ENCODE peak calls at places on chromosomes 13 and 19, in six cellular contexts. P, X, Q, K, M and W are unnamed samples.

GRCh38 chr19:40801449-40802299 is 2.7 kb downstream of the EGLN2 start:
- DNase-seq in K (no peak), P (no peak), Q (no peak), M (no peak), X (no peak), W (no peak)

GRCh38 chr13:29081036-29081435 is 260.9 kb downstream of the MTUS2 start:
- DNase-seq in Q (no peak), X (no peak), M (peak), P (no peak), K (no peak), W (peak)

GRCh38 chr19:33266971-33267484 is 35.3 kb downstream of the CEBPA start:
- DNase-seq in P (no peak), Q (no peak), M (no peak), X (no peak), K (no peak), W (peak)

GRCh38 chr13:29587645-29588044 is 7.8 kb downstream of the SLC7A1 start:
- DNase-seq in K (no peak), M (no peak), Q (no peak), X (no peak), P (no peak), W (no peak)

GRCh38 chr19:43504426-43505185 is at the start of gene PHLDB3:
- DNase-seq in X (peak), Q (no peak), K (peak), M (no peak), P (peak), W (no peak)

GRCh38 chr13:92265408-92265807 is 867.0 kb downstream of the GPC5 start:
- DNase-seq in K (no peak), Q (no peak), M (no peak), X (no peak), P (no peak), W (no peak)

GRCh38 chr19:49073514-49074378 is 1.2 kb upstream of the KCNA7 start:
- DNase-seq in Q (peak), M (no peak), X (peak), K (peak), P (peak), W (no peak)

GRCh38 chr19:38326591-38326990 is 6.9 kb downstream of the KCNK6 start:
- DNase-seq in Q (no peak), P (no peak), K (no peak), M (no peak), X (no peak), W (no peak)

GRCh38 chr13:101398191-101398590 is 18.1 kb downstream of the NALCN start:
- DNase-seq in Q (no peak), X (no peak), M (no peak), P (no peak), K (no peak), W (no peak)

GRCh38 chr13:110107568-110108347 is 199.2 kb downstream of the COL4A1 start:
- DNase-seq in M (no peak), X (no peak), K (no peak), P (peak), Q (peak), W (no peak)

GRCh38 chr13:100550433-100550832 is 38.2 kb downstream of the GGACT start:
- DNase-seq in P (no peak), M (no peak), Q (peak), X (no peak), K (no peak), W (no peak)

GRCh38 chr19:49642488-49643035 is 553 bp downstream of the SCAF1 start:
- DNase-seq in K (no peak), Q (no peak), M (no peak), X (no peak), P (peak), W (no peak)

GRCh38 chr19:5406816-5407215 is 48.4 kb upstream of the ZNRF4 start:
- DNase-seq in K (no peak), P (no peak), Q (no peak), M (no peak), X (no peak), W (no peak)

GRCh38 chr13:54536112-54536511 is 1507.5 kb downstream of the OLFM4 start:
- DNase-seq in K (no peak), M (no peak), P (peak), X (no peak), Q (no peak), W (no peak)

GRCh38 chr13:95834134-95834765 is 157.3 kb downstream of the DNAJC3 start:
- DNase-seq in M (peak), Q (peak), P (peak), X (peak), K (peak), W (peak)

GRCh38 chr13:95480131-95480545 is 72.4 kb upstream of the CLDN10 start:
- DNase-seq in K (no peak), M (peak), X (no peak), P (no peak), Q (no peak), W (peak)

DNA sequence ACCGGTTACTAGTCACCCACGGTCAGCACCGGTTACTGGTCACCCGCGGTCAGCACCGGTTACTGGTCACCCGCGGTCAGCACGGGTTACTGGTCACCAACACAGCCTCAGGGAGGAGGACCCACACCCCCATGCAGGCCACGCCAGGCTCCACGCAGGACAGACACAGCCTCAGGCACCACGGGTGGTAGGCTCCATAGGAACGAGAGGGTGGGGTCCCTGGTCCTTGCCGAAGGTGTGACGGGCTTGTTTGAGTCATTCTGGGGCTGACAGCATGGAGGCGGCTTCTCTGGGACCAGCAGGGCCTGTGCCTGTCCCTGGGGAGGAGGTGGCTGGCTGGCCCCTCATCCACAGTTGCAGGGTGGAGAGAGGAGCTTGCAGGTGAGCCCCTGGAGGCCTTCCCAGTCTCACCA is 122.8 kb upstream of the SOX1 start:
- DNase-seq in Q (peak), X (no peak), M (no peak), K (no peak), P (no peak), W (no peak)
- TF ChIP-seq GABPA in Q (no peak), X (no peak), M (no peak), K (no peak), P (no peak), W (no peak)

GRCh38 chr19:18996796-18997394 is 36.4 kb downstream of the SUGP2 start:
- DNase-seq in Q (no peak), M (no peak), P (no peak), K (no peak), X (no peak), W (no peak)

GRCh38 chr19:18996351-18996750 is 37.0 kb downstream of the SUGP2 start:
- DNase-seq in P (no peak), K (no peak), M (no peak), Q (no peak), X (no peak), W (no peak)

GRCh38 chr19:18998276-18998675 is 35.0 kb downstream of the SUGP2 start:
- DNase-seq in Q (no peak), X (no peak), M (no peak), K (no peak), P (no peak), W (no peak)

GRCh38 chr19:18992696-18993095 is 40.6 kb downstream of the SUGP2 start:
- DNase-seq in X (no peak), M (no peak), K (no peak), Q (no peak), P (no peak), W (no peak)

DNA sequence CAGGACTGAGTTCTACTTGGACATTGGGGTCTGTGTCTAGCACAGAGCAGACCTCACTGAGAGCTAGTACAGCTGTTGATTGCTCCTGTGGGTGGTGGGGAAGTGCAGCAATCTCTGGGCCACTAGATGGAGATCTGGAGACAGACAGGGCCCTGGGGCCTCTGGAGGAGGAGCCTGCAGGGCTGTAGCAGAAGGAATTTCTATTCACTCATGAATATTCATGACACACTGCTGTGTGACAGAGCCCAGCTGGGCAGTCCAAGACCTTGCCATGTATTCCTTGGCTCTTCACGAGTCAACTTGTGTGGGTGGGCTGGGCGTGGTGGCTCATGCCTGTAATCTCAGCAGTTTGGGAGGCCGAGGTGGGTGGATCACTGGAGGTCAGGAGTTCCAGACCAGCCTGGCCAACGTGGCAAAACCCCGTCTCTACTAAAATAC is 37.5 kb downstream of the SUGP2 start:
- DNase-seq in Q (peak), M (no peak), K (peak), X (peak), P (peak), W (peak)
- H3K27ac ChIP-seq in Q (no peak), M (no peak), K (no peak), X (no peak), P (no peak), W (no peak)

GRCh38 chr19:18591735-18592385 is 3.3 kb downstream of the REX1BD start:
- DNase-seq in P (peak), X (no peak), K (no peak), Q (no peak), M (no peak), W (no peak)

GRCh38 chr19:18589380-18590272 is 1.0 kb downstream of the REX1BD start:
- DNase-seq in P (peak), K (peak), X (peak), Q (peak), M (no peak), W (peak)

GRCh38 chr19:18587962-18588610 is 512 bp upstream of the REX1BD start:
- DNase-seq in M (no peak), P (no peak), K (no peak), X (peak), Q (no peak), W (no peak)

GRCh38 chr19:18588611-18589379 is at the start of gene REX1BD:
- DNase-seq in X (peak), Q (peak), P (peak), M (peak), K (peak), W (peak)

GRCh38 chr19:18590273-18591272 is 2.0 kb downstream of the REX1BD start:
- DNase-seq in P (peak), Q (peak), M (no peak), X (peak), K (peak), W (no peak)
- H3K4me3 ChIP-seq in P (peak), Q (peak), M (no peak), X (no peak), K (peak), W (no peak)

GRCh38 chr13:99031725-99032298 is 53.9 kb upstream of the DOCK9 start:
- DNase-seq in P (no peak), Q (no peak), K (no peak), X (no peak), M (no peak), W (no peak)

GRCh38 chr13:99037756-99038155 is 59.9 kb upstream of the DOCK9 start:
- DNase-seq in M (no peak), Q (no peak), P (no peak), X (no peak), K (no peak), W (no peak)

GRCh38 chr13:99034333-99035085 is 56.6 kb upstream of the DOCK9 start:
- DNase-seq in P (no peak), K (no peak), Q (no peak), X (no peak), M (no peak), W (no peak)

GRCh38 chr13:99033814-99034213 is 56.0 kb upstream of the DOCK9 start:
- DNase-seq in K (no peak), Q (no peak), X (peak), M (no peak), P (peak), W (no peak)

GRCh38 chr13:99035715-99036114 is 57.9 kb upstream of the DOCK9 start:
- DNase-seq in K (no peak), P (no peak), M (no peak), X (no peak), Q (no peak), W (no peak)
- TF ChIP-seq GABPA in K (no peak), P (no peak), M (no peak), X (no peak), Q (no peak), W (no peak)

DNA sequence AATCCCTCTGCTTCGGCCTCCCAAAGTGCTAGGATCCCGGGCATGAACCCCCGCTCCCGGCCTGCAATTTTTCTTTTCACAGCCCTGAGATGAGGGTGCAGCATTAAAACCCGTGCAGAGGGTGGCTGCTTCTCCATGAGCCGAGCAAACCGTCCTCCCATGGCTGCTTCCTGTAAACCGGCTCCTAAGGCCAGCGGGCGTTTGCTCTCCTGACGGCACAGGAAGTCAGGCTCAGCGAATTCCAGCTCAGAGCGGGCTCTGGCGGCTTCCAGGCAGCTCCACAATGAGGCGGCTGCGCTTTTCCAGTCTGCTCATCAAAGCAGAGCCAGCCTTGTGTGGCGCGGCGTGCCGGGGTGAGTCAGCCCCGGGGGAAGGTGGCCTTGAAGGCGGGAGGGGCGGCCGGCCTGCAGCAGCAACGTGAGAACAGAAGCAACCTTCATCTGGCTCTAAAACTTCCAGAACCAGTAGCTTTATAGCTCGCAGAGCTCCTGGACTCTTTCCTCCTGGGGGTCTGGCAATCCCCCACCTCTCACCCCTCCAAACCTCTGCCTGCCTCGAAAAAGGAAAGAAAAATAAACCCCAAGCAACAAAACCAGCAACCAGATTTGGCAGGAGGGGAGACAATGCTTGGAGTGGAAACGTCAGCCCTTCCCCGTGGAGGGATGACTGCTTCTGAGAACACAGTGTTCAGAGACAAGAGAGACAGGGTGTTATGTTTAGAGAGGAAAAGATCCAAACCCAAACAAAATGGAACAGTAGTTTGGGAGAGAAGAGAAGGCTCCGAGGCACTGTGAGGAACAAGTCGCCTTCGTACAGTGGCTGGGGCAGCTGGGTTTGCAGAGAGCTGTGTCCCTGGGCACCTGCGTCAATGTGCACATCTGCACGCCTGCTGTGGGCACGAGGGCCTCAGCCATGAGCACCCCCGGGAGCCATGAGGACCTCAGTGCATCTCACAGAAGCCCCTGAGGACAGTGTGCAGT is 67.8 kb downstream of the GADD45B start:
- DNase-seq in K (peak), Q (peak), X (peak), P (peak), M (no peak), W (peak)
- H3K27ac ChIP-seq in K (peak), Q (peak), X (peak), P (peak), M (peak), W (peak)

GRCh38 chr19:55085923-55086715 is 10.4 kb downstream of the EPS8L1 start:
- DNase-seq in P (peak), M (no peak), K (no peak), X (no peak), Q (peak), W (no peak)

GRCh38 chr19:55083004-55083850 is 7.6 kb downstream of the EPS8L1 start:
- DNase-seq in Q (peak), K (peak), M (no peak), X (no peak), P (no peak), W (no peak)

GRCh38 chr19:55086730-55087541 is 11.3 kb downstream of the EPS8L1 start:
- DNase-seq in K (peak), M (no peak), X (no peak), Q (peak), P (peak), W (no peak)

GRCh38 chr19:55082023-55082851 is 6.6 kb downstream of the EPS8L1 start:
- DNase-seq in P (peak), X (no peak), Q (peak), M (no peak), K (no peak), W (no peak)

DNA sequence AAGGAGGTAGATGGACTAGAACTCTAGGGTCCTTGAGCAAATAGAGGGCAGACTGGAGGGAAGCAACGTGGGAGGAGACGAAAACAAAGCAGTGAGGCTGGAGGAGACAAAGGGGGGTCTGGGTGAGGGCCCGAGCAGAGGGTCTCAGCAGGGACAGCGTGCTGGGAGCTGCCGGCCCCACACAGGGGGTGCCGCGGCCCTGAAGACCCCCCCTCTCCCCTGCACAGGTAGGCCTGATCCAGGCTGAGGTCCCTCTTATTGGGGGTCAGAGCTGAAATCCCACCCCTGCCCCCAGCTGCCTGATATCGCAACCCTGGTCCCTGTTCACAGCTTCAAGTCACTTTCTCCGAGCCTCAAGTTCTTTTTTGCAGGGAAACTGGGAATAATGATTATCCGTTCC is 8.7 kb downstream of the EPS8L1 start:
- DNase-seq in M (no peak), Q (no peak), K (no peak), X (no peak), P (no peak), W (no peak)
- H3K4me3 ChIP-seq in M (no peak), Q (no peak), K (no peak), X (no peak), P (no peak), W (no peak)

DNA sequence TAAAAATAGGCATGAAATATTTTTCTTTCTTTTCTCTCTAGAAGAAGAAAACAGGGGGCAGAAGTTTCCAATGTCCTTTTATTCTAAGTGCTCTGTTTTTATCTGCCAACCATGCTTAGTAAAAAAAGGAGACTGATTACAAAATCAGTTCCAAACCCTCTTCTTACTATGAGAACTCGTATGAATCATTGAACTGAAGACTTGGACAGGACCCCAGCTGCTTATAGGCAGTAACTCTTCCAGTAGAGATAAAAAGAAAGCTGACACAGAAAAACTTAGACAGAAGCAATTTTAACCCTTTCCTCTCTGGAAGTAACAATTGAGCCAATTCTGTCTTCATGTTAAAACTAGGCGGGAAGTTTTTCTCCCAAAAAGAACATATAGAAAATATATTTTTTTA is 24.5 kb upstream of the FREM2 start:
- DNase-seq in P (no peak), X (no peak), Q (no peak), K (no peak), M (no peak), W (no peak)
- TF ChIP-seq GABPA in P (no peak), X (no peak), Q (no peak), K (no peak), M (no peak), W (no peak)

GRCh38 chr19:45637890-45638667 is 1.1 kb downstream of the EML2 start:
- DNase-seq in M (no peak), Q (no peak), K (no peak), P (no peak), X (no peak), W (no peak)

GRCh38 chr19:45640849-45641273 is 1.7 kb upstream of the EML2 start:
- DNase-seq in P (no peak), X (peak), K (peak), M (no peak), Q (peak), W (no peak)

GRCh38 chr19:45636902-45637301 is 2.3 kb downstream of the EML2 start:
- DNase-seq in P (no peak), X (no peak), M (no peak), Q (no peak), K (peak), W (no peak)

GRCh38 chr19:45641274-45642105 is 2.3 kb upstream of the EML2 start:
- DNase-seq in X (peak), M (peak), Q (peak), P (no peak), K (peak), W (peak)

DNA sequence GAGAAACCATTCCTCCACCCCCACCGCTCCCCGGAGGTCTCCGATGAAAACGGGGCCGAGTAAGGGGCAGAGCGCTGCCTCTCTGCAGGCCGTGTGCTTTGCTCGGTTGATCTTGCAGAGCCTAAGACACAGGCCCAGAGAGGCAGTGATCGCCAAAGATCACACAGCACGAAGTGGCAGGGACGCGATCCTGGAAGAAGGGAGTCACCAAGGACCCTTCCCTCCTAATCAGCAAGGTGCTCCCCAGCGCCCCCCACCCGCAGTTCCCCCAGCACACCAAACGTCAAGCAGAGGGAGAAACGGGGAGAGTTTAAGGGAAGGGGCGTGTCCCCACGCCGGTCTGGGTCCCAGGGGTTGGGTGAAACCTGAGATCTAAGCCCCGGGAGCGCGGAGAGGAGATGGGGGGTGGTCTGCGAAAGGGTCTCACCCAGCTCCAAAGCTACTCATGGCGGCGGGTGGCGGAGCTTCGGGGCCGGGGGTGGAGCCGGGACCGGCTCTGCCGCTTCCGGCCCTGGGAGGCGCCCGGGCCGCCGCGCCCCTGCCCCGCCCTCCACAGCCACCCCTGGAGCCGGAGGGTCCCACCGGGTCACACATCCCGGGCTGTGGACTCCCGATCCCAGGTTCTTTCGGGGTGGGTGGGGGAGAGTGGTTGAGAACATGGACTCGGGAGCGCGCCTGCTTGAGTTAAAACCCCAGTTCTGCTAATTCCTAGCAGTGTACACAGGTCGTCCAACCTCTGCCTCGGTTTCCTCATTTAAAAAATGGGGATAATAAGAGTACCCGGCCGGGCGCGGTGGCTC is at the start of gene EML2:
- DNase-seq in X (peak), Q (peak), K (peak), M (no peak), P (peak), W (peak)
- H3K27ac ChIP-seq in X (peak), Q (no peak), K (peak), M (peak), P (no peak), W (peak)